ENCODE peak calls at places on chromosomes 13 and 19, in four cellular contexts. D is neuronal stem cell, N is uterus, M is right lobe of liver. F is an unnamed sample.
A peak's percentile ranks its signal among the peaks of the same experiment; 100 is the strongest.

GRCh38 chr13:91845612-91846011 is 447.2 kb downstream of the GPC5 start:
- DNase-seq in D (no peak), N (no peak), M (no peak), F (no peak)

GRCh38 chr13:109751477-109751876 is 34.9 kb downstream of the IRS2 start:
- DNase-seq in D (no peak), N (no peak), M (no peak), F (no peak)

GRCh38 chr19:1245884-1246816 is 2.2 kb upstream of the MIDN start:
- DNase-seq in D (no peak), N (peak; percentile 50), M (peak; percentile 74), F (no peak)

GRCh38 chr13:97235549-97236206 is 13.5 kb downstream of the MBNL2 start:
- DNase-seq in D (no peak), N (no peak), M (no peak), F (no peak)

GRCh38 chr13:94481966-94482365 is 2.5 kb upstream of the DCT start:
- DNase-seq in D (no peak), N (no peak), M (peak; percentile 36), F (no peak)

GRCh38 chr13:95226932-95227718 is 74.1 kb downstream of the ABCC4 start:
- DNase-seq in D (no peak), N (no peak), M (no peak), F (no peak)

GRCh38 chr19:44677019-44677809 is 5.9 kb downstream of the CEACAM19 start:
- DNase-seq in D (no peak), N (no peak), M (no peak), F (no peak)

GRCh38 chr13:75258159-75258782 is 223.7 kb downstream of the TBC1D4 start:
- DNase-seq in D (peak; percentile 48), N (no peak), M (no peak), F (peak; percentile 4)

GRCh38 chr13:75393839-75394238 is 88.1 kb downstream of the TBC1D4 start:
- DNase-seq in D (no peak), N (no peak), M (no peak), F (no peak)

GRCh38 chr13:113992276-113993005 is 18.6 kb upstream of the C13orf46 start:
- DNase-seq in D (no peak), N (no peak), M (peak; percentile 8), F (no peak)

GRCh38 chr19:5228932-5229777 is 111.5 kb downstream of the PTPRS start:
- DNase-seq in D (no peak), N (peak; percentile 47), M (no peak), F (no peak)

GRCh38 chr19:24073807-24074206 is 13.2 kb upstream of the ZNF254 start:
- DNase-seq in D (no peak), N (no peak), M (no peak), F (no peak)

GRCh38 chr13:52738719-52739467 is 727 bp downstream of the CNMD start:
- DNase-seq in D (peak; percentile 61), N (no peak), M (no peak), F (no peak)

GRCh38 chr13:107568181-107568580 is 647.2 kb downstream of the LIG4 start:
- DNase-seq in D (no peak), N (no peak), M (no peak), F (no peak)

GRCh38 chr13:101449971-101450748 is 2.3 kb upstream of the ITGBL1 start:
- DNase-seq in D (no peak), N (no peak), M (no peak), F (no peak)

GRCh38 chr19:38793186-38793585 is 4.2 kb downstream of the LGALS7B start:
- DNase-seq in D (no peak), N (no peak), M (no peak), F (no peak)

GRCh38 chr13:66576381-66576780 is 653.8 kb downstream of the PCDH9 start:
- DNase-seq in D (no peak), N (no peak), M (no peak), F (no peak)

GRCh38 chr13:113090806-113091205 is 14.8 kb upstream of the F7 start:
- DNase-seq in D (no peak), N (no peak), M (no peak), F (no peak)

GRCh38 chr19:41133260-41133659 is 19.0 kb downstream of the CYP2F1 start:
- DNase-seq in D (no peak), N (no peak), M (no peak), F (no peak)

GRCh38 chr13:33312150-33312908 is 26.8 kb upstream of the STARD13 start:
- DNase-seq in D (no peak), N (no peak), M (no peak), F (no peak)

GRCh38 chr13:99626461-99627082 is 125.3 kb downstream of the TM9SF2 start:
- DNase-seq in D (no peak), N (peak; percentile 20), M (no peak), F (no peak)

GRCh38 chr13:101552797-101553196 is 100.3 kb downstream of the ITGBL1 start:
- DNase-seq in D (no peak), N (no peak), M (no peak), F (no peak)

GRCh38 chr13:75410207-75410606 is 71.8 kb downstream of the TBC1D4 start:
- DNase-seq in D (no peak), N (no peak), M (no peak), F (no peak)

GRCh38 chr19:46954502-46955004 is 65.1 kb upstream of the NPAS1 start:
- DNase-seq in D (no peak), N (no peak), M (no peak), F (no peak)

GRCh38 chr13:99766641-99767045 is 204.9 kb downstream of the ZIC5 start:
- DNase-seq in D (no peak), N (no peak), M (no peak), F (peak; percentile 68)

GRCh38 chr19:35736913-35737886 is 5.1 kb downstream of the IGFLR1 start:
- DNase-seq in D (no peak), N (no peak), M (no peak), F (no peak)

GRCh38 chr19:10535613-10536012 is 8.1 kb upstream of the ATG4D start:
- DNase-seq in D (no peak), N (no peak), M (no peak), F (no peak)

GRCh38 chr19:16244091-16244490 is 46.4 kb downstream of the AP1M1 start:
- DNase-seq in D (no peak), N (no peak), M (no peak), F (no peak)

GRCh38 chr19:17770613-17771012 is 19.3 kb downstream of the FCHO1 start:
- DNase-seq in D (no peak), N (no peak), M (no peak), F (no peak)

GRCh38 chr19:36111200-36111539 is 227 bp downstream of the OVOL3 start:
- DNase-seq in D (no peak), N (no peak), M (no peak), F (no peak)

GRCh38 chr13:101755228-101755887 is 302.9 kb downstream of the ITGBL1 start:
- DNase-seq in D (no peak), N (no peak), M (no peak), F (no peak)

GRCh38 chr13:25802579-25802978 is 249.2 kb downstream of the SHISA2 start:
- DNase-seq in D (no peak), N (no peak), M (no peak), F (no peak)

GRCh38 chr19:41872775-41873647 is 4.1 kb upstream of the CD79A start:
- DNase-seq in D (no peak), N (no peak), M (peak; percentile 76), F (peak; percentile 63)

GRCh38 chr19:16661480-16662034 is 618 bp downstream of the TMEM38A start:
- DNase-seq in D (no peak), N (peak; percentile 40), M (peak; percentile 38), F (no peak)

GRCh38 chr13:52751196-52751595 is 11.6 kb upstream of the CNMD start:
- DNase-seq in D (no peak), N (no peak), M (no peak), F (no peak)

GRCh38 chr19:57746580-57747471 is at the start of gene ZNF776:
- DNase-seq in D (peak; percentile 87), N (peak; percentile 76), M (peak; percentile 74), F (peak; percentile 85)

DNA sequence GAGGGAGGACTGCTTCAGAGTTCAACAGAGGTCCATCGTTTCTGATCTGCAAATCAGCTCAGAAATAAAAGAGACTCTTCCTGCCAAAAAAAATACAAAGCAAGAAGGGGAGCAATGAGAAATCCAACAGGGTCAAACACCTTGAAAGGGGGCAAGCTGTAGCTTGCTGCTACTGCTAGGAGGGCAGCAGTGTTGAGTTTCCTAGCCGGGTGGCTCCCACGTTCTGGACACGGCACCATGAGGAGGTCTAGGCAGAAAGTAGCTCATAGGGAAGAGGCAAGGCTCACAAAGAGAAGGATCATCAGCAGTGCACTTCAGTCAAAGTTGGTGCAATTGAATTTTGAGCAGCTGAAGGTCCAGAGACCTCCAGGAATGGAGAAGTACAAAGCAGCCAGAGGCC is 75.3 kb downstream of the FOXO1 start:
- DNase-seq in D (no peak), N (no peak), M (no peak), F (no peak)
- H3K4me1 ChIP-seq in D (peaks cover 1% of the 10 kb centered on the region), N (peaks cover 11% of the 10 kb centered on the region), M (peaks cover 48% of the 10 kb centered on the region), F (peaks cover 3% of the 10 kb centered on the region)

GRCh38 chr19:30160996-30161655 is 211.1 kb upstream of the ZNF536 start:
- DNase-seq in D (no peak), N (no peak), M (no peak), F (no peak)
- H3K27ac ChIP-seq in D (no peak overlapping the region), N (no peak overlapping the region), M (no peak overlapping the region), F (no peak overlapping the region)

GRCh38 chr19:49981603-49982593 is 20.9 kb upstream of the SIGLEC11 start:
- DNase-seq in D (no peak), N (no peak), M (no peak), F (no peak)
- H3K4me3 ChIP-seq in D (no peak overlapping the region), N (no peak overlapping the region), M (no peak overlapping the region), F (no peak overlapping the region)

GRCh38 chr13:40186636-40187323 is 479.7 kb downstream of the FOXO1 start:
- DNase-seq in D (no peak), N (no peak), M (no peak), F (no peak)

GRCh38 chr13:40187324-40187795 is 479.1 kb downstream of the FOXO1 start:
- DNase-seq in D (no peak), N (no peak), M (no peak), F (no peak)

GRCh38 chr13:40187836-40188591 is 478.4 kb downstream of the FOXO1 start:
- DNase-seq in D (no peak), N (peak; percentile 27), M (no peak), F (no peak)

GRCh38 chr13:40186041-40186440 is 480.4 kb downstream of the FOXO1 start:
- DNase-seq in D (no peak), N (no peak), M (no peak), F (no peak)

GRCh38 chr13:40185393-40185792 is 481.0 kb downstream of the FOXO1 start:
- DNase-seq in D (no peak), N (no peak), M (no peak), F (no peak)
- H3K4me1 ChIP-seq in D (peaks cover 19% of the 10 kb centered on the region), N (peaks cover 12% of the 10 kb centered on the region), M (peaks cover 13% of the 10 kb centered on the region), F (peaks cover 4% of the 10 kb centered on the region)

GRCh38 chr13:98313023-98313937 is 136.2 kb upstream of the RNF113B start:
- DNase-seq in D (no peak), N (no peak), M (no peak), F (no peak)
- H3K27ac ChIP-seq in D (no peak overlapping the region), N (no peak overlapping the region), M (no peak overlapping the region), F (no peak overlapping the region)

DNA sequence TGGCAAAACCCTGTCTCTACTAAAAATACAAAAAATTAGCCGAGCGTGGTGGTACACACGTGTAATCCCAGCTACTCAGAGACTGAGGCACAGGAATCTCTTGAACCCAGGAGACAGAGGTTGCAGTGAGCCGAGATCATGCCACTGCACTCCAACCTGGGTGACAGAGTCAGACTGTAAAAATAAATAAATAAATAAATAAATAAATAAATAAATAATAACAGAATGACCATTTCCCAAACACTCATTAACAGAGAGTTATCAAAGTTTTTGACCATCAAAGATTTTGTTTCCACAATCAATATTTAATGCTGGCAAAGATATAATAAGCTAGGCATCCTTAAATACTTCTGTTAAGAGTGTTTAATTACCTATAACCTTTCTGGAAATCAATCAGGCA is 299.4 kb downstream of the KCTD12 start:
- DNase-seq in D (no peak), N (no peak), M (no peak), F (no peak)
- H3K4me3 ChIP-seq in D (no peak overlapping the region), N (no peak overlapping the region), M (no peak overlapping the region), F (no peak overlapping the region)